ENCODE peak calls at places on chromosomes 5 and 9, in eight cellular contexts. One of them, this sample, is unnamed.
A peak's percentile ranks its signal among the peaks of the same experiment; 100 is the strongest.

GRCh38 chr9:19985081-19985480 is 196.2 kb upstream of the SLC24A2 start:
- DNase-seq in HS-27A: no peak
- DNase-seq in B cell: no peak
- DNase-seq in DMS53: peak; percentile 32
- DNase-seq in left cardiac atrium: no peak
- DNase-seq in fibroblast of pulmonary artery: no peak
- DNase-seq in body of pancreas: no peak
- DNase-seq in CD8-positive, alpha-beta memory T cell: no peak
- DNase-seq in this sample: no peak

GRCh38 chr9:132842124-132843005 is 35.7 kb downstream of the AK8 start:
- DNase-seq in HS-27A: no peak
- DNase-seq in B cell: no peak
- DNase-seq in DMS53: no peak
- DNase-seq in left cardiac atrium: no peak
- DNase-seq in fibroblast of pulmonary artery: no peak
- DNase-seq in body of pancreas: no peak
- DNase-seq in CD8-positive, alpha-beta memory T cell: no peak
- DNase-seq in this sample: no peak

GRCh38 chr9:133666387-133666786 is 30.2 kb downstream of the DBH start:
- DNase-seq in HS-27A: no peak
- DNase-seq in B cell: no peak
- DNase-seq in DMS53: no peak
- DNase-seq in left cardiac atrium: no peak
- DNase-seq in fibroblast of pulmonary artery: no peak
- DNase-seq in body of pancreas: no peak
- DNase-seq in CD8-positive, alpha-beta memory T cell: no peak
- DNase-seq in this sample: no peak

GRCh38 chr5:53425598-53426516 is 54.6 kb upstream of the FST start:
- DNase-seq in HS-27A: no peak
- DNase-seq in B cell: peak; percentile 16
- DNase-seq in DMS53: peak; percentile 70
- DNase-seq in left cardiac atrium: no peak
- DNase-seq in fibroblast of pulmonary artery: peak; percentile 31
- DNase-seq in body of pancreas: peak; percentile 20
- DNase-seq in CD8-positive, alpha-beta memory T cell: no peak
- DNase-seq in this sample: peak; percentile 53

GRCh38 chr9:109286571-109286977 is 34.3 kb downstream of the EPB41L4B start:
- DNase-seq in HS-27A: peak; percentile 43
- DNase-seq in B cell: no peak
- DNase-seq in DMS53: peak; percentile 91
- DNase-seq in left cardiac atrium: no peak
- DNase-seq in fibroblast of pulmonary artery: peak; percentile 6
- DNase-seq in body of pancreas: no peak
- DNase-seq in CD8-positive, alpha-beta memory T cell: no peak
- DNase-seq in this sample: peak; percentile 9

GRCh38 chr9:89885156-89885555 is 280.3 kb downstream of the GADD45G start:
- DNase-seq in HS-27A: no peak
- DNase-seq in B cell: no peak
- DNase-seq in DMS53: no peak
- DNase-seq in left cardiac atrium: no peak
- DNase-seq in fibroblast of pulmonary artery: no peak
- DNase-seq in body of pancreas: no peak
- DNase-seq in CD8-positive, alpha-beta memory T cell: no peak
- DNase-seq in this sample: no peak

GRCh38 chr9:74147906-74148305 is 349.2 kb upstream of the RORB start:
- DNase-seq in HS-27A: no peak
- DNase-seq in B cell: no peak
- DNase-seq in DMS53: no peak
- DNase-seq in left cardiac atrium: no peak
- DNase-seq in fibroblast of pulmonary artery: no peak
- DNase-seq in body of pancreas: no peak
- DNase-seq in CD8-positive, alpha-beta memory T cell: no peak
- DNase-seq in this sample: no peak

GRCh38 chr5:143019157-143019556 is 249.0 kb downstream of the ARHGAP26 start:
- DNase-seq in HS-27A: no peak
- DNase-seq in B cell: no peak
- DNase-seq in DMS53: no peak
- DNase-seq in left cardiac atrium: no peak
- DNase-seq in fibroblast of pulmonary artery: no peak
- DNase-seq in body of pancreas: no peak
- DNase-seq in CD8-positive, alpha-beta memory T cell: no peak
- DNase-seq in this sample: no peak

GRCh38 chr9:94900222-94901018 is 173.9 kb downstream of the AOPEP start:
- DNase-seq in HS-27A: no peak
- DNase-seq in B cell: no peak
- DNase-seq in DMS53: no peak
- DNase-seq in left cardiac atrium: no peak
- DNase-seq in fibroblast of pulmonary artery: peak; percentile 98
- DNase-seq in body of pancreas: no peak
- DNase-seq in CD8-positive, alpha-beta memory T cell: no peak
- DNase-seq in this sample: peak; percentile 85

GRCh38 chr9:137432687-137433348 is 8.3 kb downstream of the ENTPD8 start:
- DNase-seq in HS-27A: no peak
- DNase-seq in B cell: peak; percentile 21
- DNase-seq in DMS53: no peak
- DNase-seq in left cardiac atrium: peak; percentile 20
- DNase-seq in fibroblast of pulmonary artery: no peak
- DNase-seq in body of pancreas: no peak
- DNase-seq in CD8-positive, alpha-beta memory T cell: no peak
- DNase-seq in this sample: no peak

GRCh38 chr9:127903557-127904475 is 4.4 kb upstream of the ST6GALNAC6 start:
- DNase-seq in HS-27A: no peak
- DNase-seq in B cell: no peak
- DNase-seq in DMS53: no peak
- DNase-seq in left cardiac atrium: peak; percentile 92
- DNase-seq in fibroblast of pulmonary artery: no peak
- DNase-seq in body of pancreas: peak; percentile 43
- DNase-seq in CD8-positive, alpha-beta memory T cell: peak; percentile 61
- DNase-seq in this sample: no peak